ENCODE peak calls at places on chromosomes 16 and 17, in five cellular contexts. M, X, A, T and R are unnamed samples.

GRCh38 chr16:87040169-87041117 is 276.7 kb downstream of the C16orf95 start:
- DNase-seq in M (no peak), T (no peak), A (no peak), X (no peak), R (no peak)

GRCh38 chr17:66338937-66339336 is 36.5 kb downstream of the PRKCA start:
- DNase-seq in X (no peak), A (no peak), M (no peak), T (no peak), R (no peak)

GRCh38 chr16:8956265-8957060 is 7.2 kb downstream of the USP7 start:
- DNase-seq in A (no peak), X (no peak), M (no peak), T (no peak), R (no peak)

GRCh38 chr17:79086609-79087427 is 12.2 kb downstream of the ENGASE start:
- DNase-seq in X (no peak), T (no peak), A (no peak), M (no peak), R (no peak)

GRCh38 chr16:79261461-79261860 is 339.1 kb downstream of the MAF start:
- DNase-seq in A (peak), T (no peak), M (no peak), X (no peak), R (no peak)

GRCh38 chr16:8798174-8798527 is 512 bp downstream of the PMM2 start:
- DNase-seq in M (peak), A (no peak), T (no peak), X (no peak), R (no peak)

GRCh38 chr17:37176683-37177082 is 199.1 kb upstream of the C17orf78 start:
- DNase-seq in T (no peak), A (no peak), X (no peak), M (peak), R (no peak)

GRCh38 chr17:8628609-8629169 is 1.8 kb downstream of the MYH10 start:
- DNase-seq in X (no peak), T (no peak), A (no peak), M (no peak), R (no peak)

GRCh38 chr17:56185905-56186783 is 32.9 kb downstream of the ANKFN1 start:
- DNase-seq in M (peak), A (no peak), X (no peak), T (no peak), R (no peak)

GRCh38 chr16:75066861-75067447 is 49.6 kb downstream of the LDHD start:
- DNase-seq in X (no peak), A (no peak), T (no peak), M (no peak), R (no peak)